ENCODE peak calls at places on chromosomes 6 and 20, in four cellular contexts. One of them, this sample, is unnamed.

GRCh38 chr6:90175627-90176538 is 120.8 kb downstream of the BACH2 start:
- DNase-seq in RPMI7951: no peak
- DNase-seq in EL: no peak
- DNase-seq in neural progenitor cell: no peak
- DNase-seq in this sample: no peak

GRCh38 chr6:39191236-39191930 is 37.9 kb downstream of the KCNK5 start:
- DNase-seq in neural progenitor cell: no peak
- DNase-seq in EL: no peak
- DNase-seq in RPMI7951: no peak
- DNase-seq in this sample: no peak

GRCh38 chr6:128303870-128304269 is 216.5 kb downstream of the PTPRK start:
- DNase-seq in neural progenitor cell: no peak
- DNase-seq in EL: no peak
- DNase-seq in RPMI7951: no peak
- DNase-seq in this sample: no peak

GRCh38 chr6:12060780-12061619 is 48.9 kb downstream of the HIVEP1 start:
- DNase-seq in EL: no peak
- DNase-seq in neural progenitor cell: peak; percentile 66
- DNase-seq in RPMI7951: peak; percentile 10
- DNase-seq in this sample: no peak

GRCh38 chr6:107822154-107823046 is 1.7 kb downstream of the SCML4 start:
- DNase-seq in neural progenitor cell: no peak
- DNase-seq in RPMI7951: no peak
- DNase-seq in EL: peak; percentile 10
- DNase-seq in this sample: no peak

GRCh38 chr20:9628589-9628988 is 114.2 kb downstream of the LAMP5 start:
- DNase-seq in RPMI7951: no peak
- DNase-seq in neural progenitor cell: no peak
- DNase-seq in EL: no peak
- DNase-seq in this sample: no peak

GRCh38 chr6:62614442-62614841 is 328.4 kb upstream of the KHDRBS2 start:
- DNase-seq in neural progenitor cell: peak; percentile 15
- DNase-seq in EL: no peak
- DNase-seq in RPMI7951: no peak
- DNase-seq in this sample: no peak

GRCh38 chr6:131368077-131368911 is 204.7 kb upstream of the ARG1 start:
- DNase-seq in EL: no peak
- DNase-seq in RPMI7951: peak; percentile 84
- DNase-seq in neural progenitor cell: peak; percentile 32
- DNase-seq in this sample: no peak

GRCh38 chr20:34143951-34144350 is 31.9 kb upstream of the EIF2S2 start:
- DNase-seq in neural progenitor cell: no peak
- DNase-seq in EL: peak; percentile 14
- DNase-seq in RPMI7951: peak; percentile 62
- DNase-seq in this sample: peak; percentile 58

GRCh38 chr6:72533601-72534000 is 88.3 kb upstream of the KCNQ5 start:
- DNase-seq in EL: peak; percentile 18
- DNase-seq in RPMI7951: no peak
- DNase-seq in neural progenitor cell: no peak
- DNase-seq in this sample: no peak

GRCh38 chr20:57390604-57391438 is at the start of gene RBM38:
- DNase-seq in RPMI7951: peak; percentile 73
- DNase-seq in EL: peak; percentile 70
- DNase-seq in neural progenitor cell: peak; percentile 90
- DNase-seq in this sample: peak; percentile 75

GRCh38 chr6:34760108-34760507 is 2.8 kb downstream of the SNRPC start:
- DNase-seq in neural progenitor cell: no peak
- DNase-seq in EL: no peak
- DNase-seq in RPMI7951: no peak
- DNase-seq in this sample: no peak

GRCh38 chr6:97774973-97775372 is 492.0 kb upstream of the MMS22L start:
- DNase-seq in RPMI7951: no peak
- DNase-seq in EL: no peak
- DNase-seq in neural progenitor cell: no peak
- DNase-seq in this sample: no peak

GRCh38 chr6:32194825-32195651 is 2.6 kb upstream of the GPSM3 start:
- DNase-seq in EL: peak; percentile 68
- DNase-seq in RPMI7951: peak; percentile 58
- DNase-seq in neural progenitor cell: peak; percentile 53
- DNase-seq in this sample: peak; percentile 83

GRCh38 chr20:44065401-44066340 is 121.3 kb downstream of the JPH2 start:
- DNase-seq in neural progenitor cell: no peak
- DNase-seq in EL: no peak
- DNase-seq in RPMI7951: no peak
- DNase-seq in this sample: no peak

GRCh38 chr6:12815884-12816600 is 99.5 kb downstream of the PHACTR1 start:
- DNase-seq in neural progenitor cell: no peak
- DNase-seq in RPMI7951: no peak
- DNase-seq in EL: peak; percentile 7
- DNase-seq in this sample: no peak

GRCh38 chr20:1180949-1181348 is 3.8 kb downstream of the TMEM74B start:
- DNase-seq in neural progenitor cell: no peak
- DNase-seq in EL: no peak
- DNase-seq in RPMI7951: no peak
- DNase-seq in this sample: no peak

GRCh38 chr6:138465007-138465645 is 34.2 kb downstream of the NHSL1 start:
- DNase-seq in RPMI7951: peak; percentile 95
- DNase-seq in EL: peak; percentile 94
- DNase-seq in neural progenitor cell: no peak
- DNase-seq in this sample: peak; percentile 88

GRCh38 chr20:62136283-62137091 is 6.7 kb downstream of the PSMA7 start:
- DNase-seq in neural progenitor cell: peak; percentile 82
- DNase-seq in EL: peak; percentile 57
- DNase-seq in RPMI7951: peak; percentile 69
- DNase-seq in this sample: peak; percentile 87

GRCh38 chr20:17966432-17967312 is 1.9 kb downstream of the SNX5 start:
- DNase-seq in EL: peak; percentile 50
- DNase-seq in neural progenitor cell: no peak
- DNase-seq in RPMI7951: peak; percentile 62
- DNase-seq in this sample: peak; percentile 61

This sample was measured in dermis blood vessel endothelial cell.